ENCODE peak calls at places on chromosome 7, in four cellular contexts. One of them, this sample, is unnamed.

GRCh38 chr7:20331231-20331880 is 656 bp downstream of the ITGB8 start:
- DNase-seq in CD8-positive, alpha-beta T cell: no peak
- DNase-seq in A549: no peak
- DNase-seq in GM12865: peak; percentile 68
- DNase-seq in this sample: peak; percentile 46

GRCh38 chr7:42272793-42273665 is 36.0 kb upstream of the GLI3 start:
- DNase-seq in CD8-positive, alpha-beta T cell: no peak
- DNase-seq in A549: no peak
- DNase-seq in GM12865: no peak
- DNase-seq in this sample: peak; percentile 57

GRCh38 chr7:93402944-93403343 is 170.8 kb downstream of the VPS50 start:
- DNase-seq in CD8-positive, alpha-beta T cell: no peak
- DNase-seq in A549: no peak
- DNase-seq in GM12865: no peak
- DNase-seq in this sample: no peak

GRCh38 chr7:12715372-12716133 is 28.1 kb downstream of the ARL4A start:
- DNase-seq in CD8-positive, alpha-beta T cell: peak; percentile 48
- DNase-seq in A549: peak; percentile 60
- DNase-seq in GM12865: no peak
- DNase-seq in this sample: peak; percentile 99

GRCh38 chr7:27367179-27367929 is 124.8 kb downstream of the EVX1 start:
- DNase-seq in CD8-positive, alpha-beta T cell: no peak
- DNase-seq in A549: no peak
- DNase-seq in GM12865: no peak
- DNase-seq in this sample: no peak

GRCh38 chr7:112573302-112574039 is 92.7 kb downstream of the LSMEM1 start:
- DNase-seq in CD8-positive, alpha-beta T cell: no peak
- DNase-seq in A549: no peak
- DNase-seq in GM12865: no peak
- DNase-seq in this sample: no peak

GRCh38 chr7:80699030-80699638 is 60.7 kb downstream of the CD36 start:
- DNase-seq in CD8-positive, alpha-beta T cell: no peak
- DNase-seq in A549: peak; percentile 17
- DNase-seq in GM12865: peak; percentile 46
- DNase-seq in this sample: peak; percentile 79

GRCh38 chr7:37069336-37069735 is 345.0 kb upstream of the AOAH start:
- DNase-seq in CD8-positive, alpha-beta T cell: no peak
- DNase-seq in A549: no peak
- DNase-seq in GM12865: no peak
- DNase-seq in this sample: no peak

GRCh38 chr7:80529362-80529761 is 17.5 kb upstream of the GNAT3 start:
- DNase-seq in CD8-positive, alpha-beta T cell: no peak
- DNase-seq in A549: no peak
- DNase-seq in GM12865: no peak
- DNase-seq in this sample: no peak

DNA sequence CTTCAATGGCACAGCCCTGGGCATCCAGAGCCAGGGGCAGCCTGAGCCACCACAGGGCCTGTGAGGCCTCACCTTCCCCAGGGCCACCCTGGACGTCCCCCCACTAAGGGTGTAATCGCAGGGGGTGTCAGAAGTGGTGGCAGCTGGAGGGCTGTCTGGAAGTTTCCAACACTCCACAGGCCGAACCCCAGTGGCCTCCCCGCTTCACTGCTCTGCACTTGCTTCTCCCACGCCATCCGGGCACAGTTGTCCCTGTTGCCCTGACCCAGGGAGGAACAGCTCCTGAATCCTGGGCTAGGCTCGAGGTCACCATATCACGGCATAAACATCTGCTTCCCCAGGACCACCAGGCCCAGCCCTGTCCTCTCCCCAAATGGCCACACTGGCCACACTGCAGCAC is 276.6 kb downstream of the MAD1L1 start:
- DNase-seq in CD8-positive, alpha-beta T cell: no peak
- DNase-seq in A549: no peak
- DNase-seq in GM12865: no peak
- DNase-seq in this sample: no peak
- TF ChIP-seq CTCF in CD8-positive, alpha-beta T cell: no peak
- TF ChIP-seq CTCF in A549: no peak
- TF ChIP-seq CTCF in GM12865: no peak
- TF ChIP-seq CTCF in this sample: no peak

GRCh38 chr7:99824091-99824490 is 3.7 kb upstream of the CYP3A43 start:
- DNase-seq in CD8-positive, alpha-beta T cell: no peak
- DNase-seq in A549: no peak
- DNase-seq in GM12865: no peak
- DNase-seq in this sample: no peak
- TF ChIP-seq CTCF in CD8-positive, alpha-beta T cell: no peak
- TF ChIP-seq CTCF in A549: no peak
- TF ChIP-seq CTCF in GM12865: no peak
- TF ChIP-seq CTCF in this sample: no peak

DNA sequence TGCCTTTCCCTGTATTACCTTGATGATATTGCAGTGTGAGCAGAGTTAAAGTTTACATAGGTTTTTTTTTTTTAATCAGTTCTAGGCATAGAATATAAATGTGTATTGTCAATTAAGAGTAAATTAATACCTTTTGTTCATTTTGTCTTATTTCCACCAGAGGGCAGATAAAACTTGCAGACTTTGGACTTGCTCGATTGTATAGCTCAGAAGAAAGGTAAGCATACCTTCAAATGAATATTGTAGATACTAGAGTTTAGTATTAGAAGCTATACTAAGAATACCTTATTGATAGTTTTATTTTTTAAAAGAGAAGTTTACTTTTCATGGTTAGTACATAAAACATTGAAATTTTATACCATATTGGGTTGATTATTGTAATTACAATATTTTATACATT is 86.8 kb downstream of the MPLKIP start:
- DNase-seq in CD8-positive, alpha-beta T cell: no peak
- DNase-seq in A549: no peak
- DNase-seq in GM12865: peak; percentile 5
- DNase-seq in this sample: no peak
- TF ChIP-seq CTCF in CD8-positive, alpha-beta T cell: no peak
- TF ChIP-seq CTCF in A549: peak; percentile 37
- TF ChIP-seq CTCF in GM12865: no peak
- TF ChIP-seq CTCF in this sample: peak; percentile 22

DNA sequence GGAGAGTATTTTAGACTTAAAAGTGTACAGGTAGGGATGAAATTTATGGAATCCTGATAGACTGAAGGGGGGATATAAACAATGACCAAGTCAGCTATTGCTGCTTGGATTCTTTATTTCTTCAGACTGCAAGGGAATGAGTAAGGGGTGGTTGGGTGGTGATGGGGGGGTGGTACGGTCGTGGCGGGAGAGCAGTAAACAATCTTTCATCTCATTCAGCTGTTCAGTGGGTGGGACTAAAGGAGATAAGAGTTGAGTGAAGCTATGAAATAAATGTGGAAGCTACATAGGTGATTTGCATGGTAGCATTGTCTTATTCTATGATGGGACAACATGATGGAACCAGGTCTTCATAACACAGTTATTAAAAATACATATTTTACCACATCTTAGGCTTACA is 1.8 kb downstream of the SEPTIN7 start:
- DNase-seq in CD8-positive, alpha-beta T cell: no peak
- DNase-seq in A549: no peak
- DNase-seq in GM12865: peak; percentile 15
- DNase-seq in this sample: no peak
- TF ChIP-seq CTCF in CD8-positive, alpha-beta T cell: no peak
- TF ChIP-seq CTCF in A549: no peak
- TF ChIP-seq CTCF in GM12865: no peak
- TF ChIP-seq CTCF in this sample: no peak

GRCh38 chr7:83475403-83475802 is 173.5 kb downstream of the SEMA3E start:
- DNase-seq in CD8-positive, alpha-beta T cell: no peak
- DNase-seq in A549: no peak
- DNase-seq in GM12865: no peak
- DNase-seq in this sample: no peak
- TF ChIP-seq CTCF in CD8-positive, alpha-beta T cell: no peak
- TF ChIP-seq CTCF in A549: no peak
- TF ChIP-seq CTCF in GM12865: no peak
- TF ChIP-seq CTCF in this sample: no peak

DNA sequence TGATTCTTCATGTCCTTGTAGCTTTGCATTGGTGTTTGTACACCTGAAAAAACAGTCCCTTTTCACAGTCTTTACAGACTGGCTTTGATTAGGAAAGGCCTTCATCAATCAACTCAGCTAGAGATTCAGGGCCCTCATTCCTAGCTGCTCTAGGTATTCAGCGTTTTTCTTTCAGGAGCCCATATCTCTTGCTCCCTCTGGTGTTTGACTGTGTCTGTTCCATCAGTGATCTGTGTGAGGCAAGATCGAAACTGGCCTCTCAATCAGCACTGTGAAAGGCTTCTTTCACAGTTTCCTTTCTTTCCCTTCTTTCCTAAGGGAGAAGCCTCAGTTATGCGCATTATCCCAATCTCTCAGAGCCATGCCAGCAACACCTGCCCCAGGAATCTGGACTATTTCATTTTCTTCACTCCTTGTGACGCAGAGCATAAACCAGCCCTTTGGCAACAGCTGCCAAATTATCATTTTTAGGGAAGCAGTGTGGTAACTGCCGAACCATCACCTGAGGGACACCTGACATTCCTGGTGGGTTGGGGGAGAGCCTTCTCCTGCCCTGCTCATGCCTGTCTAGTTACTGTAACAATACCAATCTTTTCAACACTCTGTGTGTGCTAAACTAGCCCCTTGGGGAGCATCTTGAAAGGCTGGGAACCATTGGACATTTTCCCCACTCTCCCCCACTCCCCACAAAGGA is 75.7 kb upstream of the CCDC71L start:
- DNase-seq in CD8-positive, alpha-beta T cell: no peak
- DNase-seq in A549: peak; percentile 32
- DNase-seq in GM12865: peak; percentile 83
- DNase-seq in this sample: peak; percentile 90
- TF ChIP-seq CTCF in CD8-positive, alpha-beta T cell: peak; percentile 54
- TF ChIP-seq CTCF in A549: peak; percentile 41
- TF ChIP-seq CTCF in GM12865: peak; percentile 70
- TF ChIP-seq CTCF in this sample: peak; percentile 88

DNA sequence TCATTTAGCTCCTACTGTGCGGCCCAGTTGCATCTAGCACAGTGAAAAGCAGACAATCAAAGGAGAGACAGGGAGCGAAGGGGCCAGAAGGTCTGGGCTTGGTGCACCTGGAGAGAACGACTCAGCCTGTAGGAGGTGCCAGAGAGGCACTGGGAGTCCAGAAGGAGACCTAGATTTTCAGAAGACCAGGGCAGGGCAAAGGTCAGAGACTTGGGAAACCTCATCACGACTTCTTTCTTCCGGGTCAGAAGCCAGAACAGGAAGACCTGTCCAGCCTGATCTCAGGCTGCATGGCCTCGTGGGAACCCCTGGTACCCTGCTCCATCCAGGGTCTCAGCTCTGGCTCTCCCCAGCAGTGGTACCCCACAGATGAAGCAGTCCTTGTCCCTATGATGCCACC is 5.2 kb downstream of the AGAP3 start:
- DNase-seq in CD8-positive, alpha-beta T cell: no peak
- DNase-seq in A549: peak; percentile 69
- DNase-seq in GM12865: peak; percentile 53
- DNase-seq in this sample: no peak
- TF ChIP-seq CTCF in CD8-positive, alpha-beta T cell: no peak
- TF ChIP-seq CTCF in A549: peak; percentile 46
- TF ChIP-seq CTCF in GM12865: peak; percentile 77
- TF ChIP-seq CTCF in this sample: peak; percentile 61

GRCh38 chr7:3725660-3726059 is 424.6 kb downstream of the SDK1 start:
- DNase-seq in CD8-positive, alpha-beta T cell: no peak
- DNase-seq in A549: no peak
- DNase-seq in GM12865: no peak
- DNase-seq in this sample: no peak

GRCh38 chr7:3721422-3721821 is 420.4 kb downstream of the SDK1 start:
- DNase-seq in CD8-positive, alpha-beta T cell: no peak
- DNase-seq in A549: no peak
- DNase-seq in GM12865: no peak
- DNase-seq in this sample: no peak

GRCh38 chr7:3725145-3725544 is 424.1 kb downstream of the SDK1 start:
- DNase-seq in CD8-positive, alpha-beta T cell: no peak
- DNase-seq in A549: no peak
- DNase-seq in GM12865: no peak
- DNase-seq in this sample: peak; percentile 50

GRCh38 chr7:3722396-3722846 is 421.4 kb downstream of the SDK1 start:
- DNase-seq in CD8-positive, alpha-beta T cell: peak; percentile 62
- DNase-seq in A549: peak; percentile 11
- DNase-seq in GM12865: no peak
- DNase-seq in this sample: peak; percentile 20
- TF ChIP-seq CTCF in CD8-positive, alpha-beta T cell: no peak
- TF ChIP-seq CTCF in A549: peak; percentile 19
- TF ChIP-seq CTCF in GM12865: no peak
- TF ChIP-seq CTCF in this sample: peak; percentile 25

GRCh38 chr7:54546081-54546985 is 4.2 kb downstream of the VSTM2A start:
- DNase-seq in CD8-positive, alpha-beta T cell: no peak
- DNase-seq in A549: peak; percentile 47
- DNase-seq in GM12865: peak; percentile 1
- DNase-seq in this sample: no peak
- TF ChIP-seq CTCF in CD8-positive, alpha-beta T cell: no peak
- TF ChIP-seq CTCF in A549: peak; percentile 22
- TF ChIP-seq CTCF in GM12865: peak; percentile 4
- TF ChIP-seq CTCF in this sample: no peak

This sample was measured in fibroblast of pulmonary artery.